ENCODE peak calls at places on chromosomes 5 and 9, in seven cellular contexts. C is ovary, S is A673, T is PC-3, U is cardiac muscle cell, K is cardiac fibroblast, N is fibroblast of pulmonary artery. R is an unnamed sample.

GRCh38 chr5:133256276-133256675 is 204.5 kb downstream of the HSPA4 start:
- DNase-seq in N (no peak), U (no peak), S (no peak), K (no peak), C (no peak), T (no peak), R (no peak)

GRCh38 chr9:72271617-72272478 is 93.2 kb downstream of the ZFAND5 start:
- DNase-seq in C (peak), T (peak), K (peak), U (peak), S (peak), N (peak), R (peak)

GRCh38 chr9:124116683-124117363 is 105.3 kb downstream of the LHX2 start:
- DNase-seq in N (no peak), S (no peak), U (no peak), C (no peak), K (no peak), T (no peak), R (no peak)

GRCh38 chr9:98942906-98943681 is 613 bp upstream of the COL15A1 start:
- DNase-seq in K (no peak), C (no peak), N (no peak), T (no peak), S (no peak), U (no peak), R (no peak)

GRCh38 chr9:133679466-133680051 is 43.4 kb downstream of the DBH start:
- DNase-seq in C (peak), K (no peak), N (no peak), S (no peak), U (peak), T (no peak), R (no peak)

GRCh38 chr5:111432828-111433536 is 79.4 kb downstream of the STARD4 start:
- DNase-seq in K (peak), T (no peak), S (no peak), C (no peak), U (no peak), N (peak), R (no peak)

GRCh38 chr5:58248221-58248620 is 211.7 kb downstream of the PLK2 start:
- DNase-seq in N (no peak), T (no peak), U (no peak), K (no peak), C (no peak), S (no peak), R (no peak)

GRCh38 chr9:9318959-9319505 is 1293.8 kb downstream of the PTPRD start:
- DNase-seq in N (no peak), T (no peak), S (no peak), U (no peak), K (no peak), C (no peak), R (no peak)

GRCh38 chr9:106707722-106708121 is 155.2 kb upstream of the ZNF462 start:
- DNase-seq in T (no peak), N (no peak), K (no peak), S (no peak), C (peak), U (peak), R (no peak)

GRCh38 chr9:97802276-97802675 is 50.8 kb upstream of the FOXE1 start:
- DNase-seq in C (no peak), N (peak), U (peak), S (no peak), K (peak), T (peak), R (no peak)

GRCh38 chr9:128225770-128226753 is 22.9 kb downstream of the DNM1 start:
- DNase-seq in K (no peak), U (no peak), C (no peak), T (no peak), N (no peak), S (no peak), R (no peak)

GRCh38 chr5:157371655-157372471 is 88.2 kb upstream of the NIPAL4 start:
- DNase-seq in C (no peak), U (no peak), S (no peak), K (peak), N (no peak), T (peak), R (no peak)

GRCh38 chr9:132012704-132013345 is 66.8 kb downstream of the MED27 start:
- DNase-seq in U (no peak), N (no peak), C (no peak), S (no peak), T (peak), K (no peak), R (no peak)

GRCh38 chr5:112210430-112211005 is 208.6 kb downstream of the EPB41L4A start:
- DNase-seq in S (peak), U (peak), C (no peak), N (peak), K (peak), T (peak), R (peak)

GRCh38 chr9:89189215-89189614 is 10.6 kb upstream of the SHC3 start:
- DNase-seq in N (no peak), C (no peak), S (no peak), K (peak), U (no peak), T (peak), R (no peak)

GRCh38 chr5:98964621-98965020 is 35.8 kb upstream of the CHD1 start:
- DNase-seq in T (no peak), K (no peak), U (no peak), S (no peak), N (no peak), C (no peak), R (no peak)

GRCh38 chr9:90822866-90823265 is 21.2 kb downstream of the SYK start:
- DNase-seq in U (no peak), N (no peak), S (no peak), T (no peak), K (no peak), C (no peak), R (peak)
- H3K4me3 ChIP-seq in U (no peak), N (no peak), S (no peak), T (no peak), K (no peak), C (no peak), R (no peak)

GRCh38 chr5:645421-645820 is 33.3 kb downstream of the CEP72 start:
- DNase-seq in C (no peak), T (no peak), S (no peak), N (no peak), K (no peak), U (no peak), R (no peak)

GRCh38 chr5:646396-647201 is 34.5 kb downstream of the CEP72 start:
- DNase-seq in C (peak), S (no peak), K (no peak), T (no peak), U (no peak), N (no peak), R (no peak)

GRCh38 chr5:644971-645370 is 32.8 kb downstream of the CEP72 start:
- DNase-seq in N (no peak), U (no peak), T (no peak), S (no peak), K (no peak), C (no peak), R (no peak)

GRCh38 chr5:647311-647710 is 35.2 kb downstream of the CEP72 start:
- DNase-seq in T (no peak), N (no peak), C (no peak), K (no peak), U (no peak), S (no peak), R (no peak)

GRCh38 chr5:647727-648126 is 35.6 kb downstream of the CEP72 start:
- DNase-seq in N (no peak), C (no peak), S (no peak), T (no peak), K (no peak), U (no peak), R (no peak)
- H3K4me3 ChIP-seq in N (no peak), C (no peak), S (no peak), T (no peak), K (no peak), U (no peak), R (peak)

GRCh38 chr5:119357309-119357708 is 1.5 kb downstream of the TNFAIP8 start:
- DNase-seq in U (no peak), N (no peak), S (no peak), T (no peak), C (no peak), K (no peak), R (peak)
- H3K4me3 ChIP-seq in U (peak), N (peak), S (no peak), T (peak), C (no peak), K (no peak), R (peak)

DNA sequence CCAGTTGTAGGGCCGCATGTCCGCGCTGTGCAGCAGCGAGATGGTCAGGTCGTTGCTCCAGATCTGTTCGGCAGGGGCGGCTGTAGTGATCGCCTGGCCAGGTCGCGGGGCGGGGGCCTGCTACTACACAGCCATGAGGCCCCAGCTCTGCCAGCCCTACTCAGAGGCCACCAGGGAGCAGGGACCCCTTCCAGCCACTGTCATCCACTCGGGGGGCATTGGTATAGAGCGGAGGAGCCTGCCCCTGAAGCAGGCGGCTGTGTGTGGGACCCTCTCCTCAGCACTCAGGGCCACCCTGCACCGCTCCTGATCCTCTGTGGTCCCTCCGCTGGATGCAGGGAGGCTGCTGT is 1.7 kb downstream of the FBXW5 start:
- DNase-seq in S (no peak), K (no peak), C (peak), T (no peak), U (no peak), N (no peak), R (no peak)
- H3K4me3 ChIP-seq in S (peak), K (peak), C (no peak), T (peak), U (no peak), N (peak), R (peak)

GRCh38 chr5:149641600-149641999 is 60.3 kb downstream of the ARHGEF37 start:
- DNase-seq in N (no peak), K (no peak), S (no peak), U (no peak), C (no peak), T (no peak), R (no peak)

GRCh38 chr5:149640350-149640999 is 59.2 kb downstream of the ARHGEF37 start:
- DNase-seq in S (no peak), T (no peak), U (no peak), C (no peak), K (no peak), N (no peak), R (no peak)

GRCh38 chr5:149638546-149639241 is 57.4 kb downstream of the ARHGEF37 start:
- DNase-seq in K (no peak), T (no peak), U (no peak), C (no peak), S (no peak), N (no peak), R (no peak)

GRCh38 chr5:149639718-149640117 is 58.4 kb downstream of the ARHGEF37 start:
- DNase-seq in T (no peak), U (no peak), K (no peak), S (no peak), C (no peak), N (no peak), R (no peak)

GRCh38 chr5:149641000-149641576 is 59.8 kb downstream of the ARHGEF37 start:
- DNase-seq in N (peak), K (peak), S (no peak), U (peak), C (peak), T (no peak), R (peak)
- H3K4me3 ChIP-seq in N (no peak), K (no peak), S (no peak), U (no peak), C (peak), T (no peak), R (no peak)

GRCh38 chr9:121498487-121499176 is 1.0 kb downstream of the GGTA1 start:
- DNase-seq in C (peak), T (peak), S (peak), K (peak), N (peak), U (peak), R (no peak)

GRCh38 chr9:121499177-121499426 is 542 bp downstream of the GGTA1 start:
- DNase-seq in C (no peak), T (no peak), U (no peak), S (no peak), N (no peak), K (no peak), R (no peak)

GRCh38 chr9:121499427-121500164 is at the start of gene GGTA1:
- DNase-seq in N (peak), U (peak), T (peak), K (peak), C (peak), S (peak), R (no peak)

GRCh38 chr9:121498150-121498486 is 1.5 kb downstream of the GGTA1 start:
- DNase-seq in T (peak), C (peak), N (peak), S (peak), K (peak), U (peak), R (peak)

DNA sequence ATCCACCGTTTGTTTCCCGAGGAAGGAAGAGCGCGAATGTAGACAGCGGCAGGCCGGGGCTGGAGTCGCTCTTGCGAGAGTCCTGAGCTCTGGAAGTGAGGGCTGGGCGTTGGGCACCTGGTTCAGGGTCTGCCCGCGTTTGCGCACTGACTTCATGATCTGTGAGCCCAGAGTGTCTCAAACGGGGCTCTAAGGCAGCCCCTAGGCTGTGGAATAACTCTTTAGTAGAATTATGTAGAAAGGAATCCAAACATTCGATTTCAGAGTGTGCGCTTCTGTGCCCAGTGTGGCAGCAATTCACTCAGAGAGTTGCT is 478 bp upstream of the GGTA1 start:
- DNase-seq in C (no peak), T (no peak), S (no peak), N (no peak), K (no peak), U (no peak), R (no peak)
- H3K4me3 ChIP-seq in C (peak), T (peak), S (peak), N (peak), K (peak), U (peak), R (no peak)

GRCh38 chr5:160199410-160199911 is 29.8 kb upstream of the FABP6 start:
- DNase-seq in C (peak), S (peak), U (peak), N (peak), K (peak), T (peak), R (peak)

GRCh38 chr5:160192424-160192823 is 36.9 kb upstream of the FABP6 start:
- DNase-seq in K (no peak), N (no peak), C (no peak), U (no peak), T (no peak), S (no peak), R (no peak)

GRCh38 chr5:160198148-160198545 is 31.2 kb upstream of the FABP6 start:
- DNase-seq in C (no peak), U (no peak), K (no peak), S (peak), N (no peak), T (no peak), R (no peak)

GRCh38 chr5:160198886-160199409 is 30.4 kb upstream of the FABP6 start:
- DNase-seq in T (no peak), N (no peak), U (no peak), C (no peak), S (no peak), K (no peak), R (no peak)

GRCh38 chr5:160197341-160198147 is 31.8 kb upstream of the FABP6 start:
- DNase-seq in N (peak), C (peak), T (no peak), K (peak), U (peak), S (peak), R (no peak)
- H3K4me3 ChIP-seq in N (no peak), C (no peak), T (no peak), K (no peak), U (no peak), S (no peak), R (no peak)

GRCh38 chr5:38447786-38448185 is 108.7 kb downstream of the LIFR start:
- DNase-seq in C (peak), T (no peak), U (peak), S (no peak), N (no peak), K (no peak), R (no peak)
- H3K4me3 ChIP-seq in C (no peak), T (no peak), U (no peak), S (no peak), N (no peak), K (no peak), R (no peak)

GRCh38 chr5:81395262-81395661 is 1.3 kb upstream of the ACOT12 start:
- DNase-seq in S (no peak), K (no peak), T (no peak), N (no peak), U (no peak), C (no peak), R (no peak)

GRCh38 chr5:81398741-81399140 is 4.8 kb upstream of the ACOT12 start:
- DNase-seq in T (no peak), S (peak), U (no peak), K (no peak), C (no peak), N (no peak), R (no peak)

GRCh38 chr5:81397169-81397568 is 3.2 kb upstream of the ACOT12 start:
- DNase-seq in C (no peak), S (peak), T (no peak), K (peak), N (peak), U (peak), R (no peak)

GRCh38 chr5:81393430-81393782 is 528 bp downstream of the ACOT12 start:
- DNase-seq in T (no peak), C (no peak), N (no peak), U (no peak), S (no peak), K (no peak), R (peak)

DNA sequence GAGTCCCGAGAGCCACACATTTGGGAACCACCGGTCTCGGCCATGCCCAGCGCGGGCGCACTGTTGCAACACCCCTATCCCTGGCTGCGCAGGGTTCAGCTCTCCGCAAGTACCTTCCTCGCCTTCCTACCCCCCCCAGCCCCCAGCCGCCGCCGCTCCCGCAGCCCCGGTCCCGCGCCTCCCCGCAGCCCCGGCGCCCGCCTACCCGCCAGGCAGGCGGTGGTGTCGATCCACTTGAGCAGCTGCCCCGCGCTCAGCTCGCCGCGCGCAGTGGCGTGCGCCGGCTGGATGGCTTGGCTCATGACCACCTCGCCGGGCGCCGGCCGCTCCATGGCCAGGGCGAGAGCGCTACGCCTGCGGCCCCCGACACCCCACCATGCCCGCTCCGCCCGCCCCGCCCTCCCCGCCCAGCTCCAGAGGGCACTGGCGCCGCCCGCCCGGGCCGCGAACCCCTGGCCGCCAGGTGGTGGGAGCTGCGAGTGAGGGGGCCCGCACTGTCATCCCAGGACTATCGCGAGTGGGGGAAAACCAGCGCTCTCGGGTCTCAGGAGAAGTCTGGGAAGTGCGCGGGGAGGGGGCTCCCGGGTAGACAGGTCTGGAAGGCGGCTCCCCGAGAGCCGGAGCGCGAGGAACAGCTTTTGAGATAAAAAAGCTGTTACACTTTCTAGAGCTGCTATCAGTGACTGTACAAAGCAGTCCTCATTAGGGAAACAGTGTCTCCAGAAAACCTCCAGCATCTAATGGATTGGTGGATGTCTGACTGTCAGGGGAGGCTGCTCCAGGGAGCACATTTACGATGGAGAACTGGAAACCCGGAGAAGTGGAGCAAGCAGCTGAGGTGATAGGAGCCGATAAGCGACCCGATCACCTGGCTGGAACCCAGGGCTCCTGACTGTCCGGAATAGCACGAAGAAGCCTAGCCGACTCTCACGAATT is at the start of gene ACOT12:
- DNase-seq in C (no peak), U (peak), S (peak), T (no peak), K (peak), N (peak), R (peak)
- H3K4me3 ChIP-seq in C (peak), U (peak), S (peak), T (peak), K (peak), N (peak), R (no peak)

GRCh38 chr5:131274341-131275063 is 10.6 kb downstream of the CDC42SE2 start:
- DNase-seq in U (no peak), N (no peak), C (no peak), K (no peak), T (no peak), S (no peak), R (no peak)
- H3K4me3 ChIP-seq in U (no peak), N (no peak), C (no peak), K (no peak), T (no peak), S (no peak), R (peak)